ENCODE peak calls at places on chromosomes 1 and 21, in seven cellular contexts. One of them, this sample, is unnamed.

GRCh38 chr1:68442822-68443556 is 6.8 kb downstream of the RPE65 start:
- DNase-seq in fibroblast of lung: peak; percentile 68
- DNase-seq in PC-3: peak; percentile 94
- DNase-seq in OCI-LY7: peak; percentile 32
- DNase-seq in PC-9: peak; percentile 25
- DNase-seq in IMR-90: peak; percentile 82
- DNase-seq in MM.1S: peak; percentile 80
- DNase-seq in this sample: peak; percentile 80

GRCh38 chr1:220458936-220459335 is 69.0 kb upstream of the MARK1 start:
- DNase-seq in fibroblast of lung: no peak
- DNase-seq in PC-3: no peak
- DNase-seq in OCI-LY7: no peak
- DNase-seq in PC-9: no peak
- DNase-seq in IMR-90: no peak
- DNase-seq in MM.1S: no peak
- DNase-seq in this sample: no peak

GRCh38 chr1:28865997-28866650 is 48.2 kb upstream of the EPB41 start:
- DNase-seq in fibroblast of lung: no peak
- DNase-seq in PC-3: peak; percentile 47
- DNase-seq in OCI-LY7: no peak
- DNase-seq in PC-9: no peak
- DNase-seq in IMR-90: no peak
- DNase-seq in MM.1S: no peak
- DNase-seq in this sample: no peak

GRCh38 chr1:203172184-203173115 is 3.2 kb downstream of the MYBPH start:
- DNase-seq in fibroblast of lung: peak; percentile 28
- DNase-seq in PC-3: peak; percentile 81
- DNase-seq in OCI-LY7: peak; percentile 59
- DNase-seq in PC-9: peak; percentile 74
- DNase-seq in IMR-90: peak; percentile 32
- DNase-seq in MM.1S: peak; percentile 61
- DNase-seq in this sample: peak; percentile 86

GRCh38 chr1:54774820-54775498 is 10.6 kb upstream of the PARS2 start:
- DNase-seq in fibroblast of lung: peak; percentile 15
- DNase-seq in PC-3: peak; percentile 16
- DNase-seq in OCI-LY7: peak; percentile 60
- DNase-seq in PC-9: no peak
- DNase-seq in IMR-90: peak; percentile 25
- DNase-seq in MM.1S: peak; percentile 34
- DNase-seq in this sample: no peak

GRCh38 chr1:211352985-211353515 is 26.4 kb downstream of the TRAF5 start:
- DNase-seq in fibroblast of lung: no peak
- DNase-seq in PC-3: peak; percentile 63
- DNase-seq in OCI-LY7: peak; percentile 72
- DNase-seq in PC-9: peak; percentile 30
- DNase-seq in IMR-90: no peak
- DNase-seq in MM.1S: peak; percentile 75
- DNase-seq in this sample: peak; percentile 70

GRCh38 chr1:234955107-234955731 is 173.4 kb downstream of the TOMM20 start:
- DNase-seq in fibroblast of lung: peak; percentile 84
- DNase-seq in PC-3: no peak
- DNase-seq in OCI-LY7: peak; percentile 44
- DNase-seq in PC-9: no peak
- DNase-seq in IMR-90: peak; percentile 59
- DNase-seq in MM.1S: no peak
- DNase-seq in this sample: no peak

GRCh38 chr1:215405211-215405610 is 161.9 kb upstream of the KCTD3 start:
- DNase-seq in fibroblast of lung: peak; percentile 40
- DNase-seq in PC-3: peak; percentile 32
- DNase-seq in OCI-LY7: no peak
- DNase-seq in PC-9: no peak
- DNase-seq in IMR-90: peak; percentile 59
- DNase-seq in MM.1S: no peak
- DNase-seq in this sample: no peak

GRCh38 chr1:234848972-234849641 is 239.1 kb upstream of the IRF2BP2 start:
- DNase-seq in fibroblast of lung: peak; percentile 20
- DNase-seq in PC-3: peak; percentile 83
- DNase-seq in OCI-LY7: no peak
- DNase-seq in PC-9: no peak
- DNase-seq in IMR-90: peak; percentile 86
- DNase-seq in MM.1S: no peak
- DNase-seq in this sample: no peak

GRCh38 chr1:92817986-92818764 is 13.7 kb upstream of the RPL5 start:
- DNase-seq in fibroblast of lung: peak; percentile 62
- DNase-seq in PC-3: peak; percentile 59
- DNase-seq in OCI-LY7: peak; percentile 53
- DNase-seq in PC-9: no peak
- DNase-seq in IMR-90: no peak
- DNase-seq in MM.1S: peak; percentile 16
- DNase-seq in this sample: peak; percentile 60

GRCh38 chr1:31182352-31182751 is 57.3 kb downstream of the NKAIN1 start:
- DNase-seq in fibroblast of lung: peak; percentile 95
- DNase-seq in PC-3: peak; percentile 94
- DNase-seq in OCI-LY7: peak; percentile 45
- DNase-seq in PC-9: peak; percentile 77
- DNase-seq in IMR-90: peak; percentile 97
- DNase-seq in MM.1S: peak; percentile 48
- DNase-seq in this sample: peak; percentile 73

GRCh38 chr1:176745945-176746344 is 283.0 kb downstream of the PAPPA2 start:
- DNase-seq in fibroblast of lung: no peak
- DNase-seq in PC-3: peak; percentile 28
- DNase-seq in OCI-LY7: no peak
- DNase-seq in PC-9: no peak
- DNase-seq in IMR-90: no peak
- DNase-seq in MM.1S: no peak
- DNase-seq in this sample: peak; percentile 52

GRCh38 chr1:227901906-227902640 is 45.7 kb downstream of the WNT9A start:
- DNase-seq in fibroblast of lung: no peak
- DNase-seq in PC-3: peak; percentile 55
- DNase-seq in OCI-LY7: no peak
- DNase-seq in PC-9: no peak
- DNase-seq in IMR-90: peak; percentile 11
- DNase-seq in MM.1S: no peak
- DNase-seq in this sample: no peak

GRCh38 chr1:202154148-202154765 is 6.1 kb downstream of the PTPN7 start:
- DNase-seq in fibroblast of lung: no peak
- DNase-seq in PC-3: no peak
- DNase-seq in OCI-LY7: no peak
- DNase-seq in PC-9: no peak
- DNase-seq in IMR-90: no peak
- DNase-seq in MM.1S: no peak
- DNase-seq in this sample: no peak

GRCh38 chr1:200062143-200062542 is 34.6 kb downstream of the NR5A2 start:
- DNase-seq in fibroblast of lung: no peak
- DNase-seq in PC-3: no peak
- DNase-seq in OCI-LY7: no peak
- DNase-seq in PC-9: no peak
- DNase-seq in IMR-90: no peak
- DNase-seq in MM.1S: no peak
- DNase-seq in this sample: no peak

GRCh38 chr1:110084226-110085078 is 14.0 kb upstream of the ALX3 start:
- DNase-seq in fibroblast of lung: peak; percentile 43
- DNase-seq in PC-3: no peak
- DNase-seq in OCI-LY7: no peak
- DNase-seq in PC-9: peak; percentile 34
- DNase-seq in IMR-90: peak; percentile 54
- DNase-seq in MM.1S: peak; percentile 28
- DNase-seq in this sample: peak; percentile 59

GRCh38 chr1:192793983-192794767 is 14.7 kb upstream of the RGS2 start:
- DNase-seq in fibroblast of lung: no peak
- DNase-seq in PC-3: no peak
- DNase-seq in OCI-LY7: no peak
- DNase-seq in PC-9: no peak
- DNase-seq in IMR-90: peak; percentile 51
- DNase-seq in MM.1S: no peak
- DNase-seq in this sample: no peak

DNA sequence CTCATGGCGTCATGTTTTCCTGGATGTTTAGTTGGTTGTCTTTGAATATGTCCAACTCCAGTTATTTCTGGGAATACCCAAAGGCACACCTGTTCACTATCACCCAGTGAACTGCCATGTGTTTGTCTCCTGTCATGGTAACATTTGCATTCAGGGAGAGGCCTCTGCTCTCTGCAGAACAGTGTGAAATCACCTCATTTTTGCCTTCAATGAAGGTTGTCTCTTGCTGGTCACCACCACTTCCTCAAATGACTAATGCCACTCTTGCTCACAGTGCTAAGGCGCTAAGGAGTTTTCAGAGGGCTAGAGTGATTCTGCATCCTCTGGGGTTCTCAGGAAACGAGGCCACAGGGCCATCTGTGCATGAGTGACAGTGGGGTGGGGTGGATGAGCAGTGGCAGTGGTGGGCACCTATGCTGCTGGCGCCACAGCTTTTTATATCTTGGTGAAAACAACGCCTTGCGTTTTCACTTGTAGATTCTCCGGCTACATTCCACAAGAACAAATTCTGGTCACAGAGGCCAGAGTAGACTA is 60.0 kb upstream of the ATP5PO start:
- DNase-seq in fibroblast of lung: no peak
- DNase-seq in PC-3: peak; percentile 79
- DNase-seq in OCI-LY7: peak; percentile 69
- DNase-seq in PC-9: peak; percentile 26
- DNase-seq in IMR-90: peak; percentile 43
- DNase-seq in MM.1S: no peak
- DNase-seq in this sample: peak; percentile 46
- H2AFZ ChIP-seq in fibroblast of lung: peak overlapping the region; percentile 58
- H2AFZ ChIP-seq in PC-3: peak overlapping the region; percentile 14
- H2AFZ ChIP-seq in OCI-LY7: peak overlapping the region; percentile 82
- H2AFZ ChIP-seq in PC-9: no peak overlapping the region
- H2AFZ ChIP-seq in IMR-90: peak overlapping the region; percentile 74
- H2AFZ ChIP-seq in MM.1S: no peak overlapping the region
- H2AFZ ChIP-seq in this sample: no peak overlapping the region

DNA sequence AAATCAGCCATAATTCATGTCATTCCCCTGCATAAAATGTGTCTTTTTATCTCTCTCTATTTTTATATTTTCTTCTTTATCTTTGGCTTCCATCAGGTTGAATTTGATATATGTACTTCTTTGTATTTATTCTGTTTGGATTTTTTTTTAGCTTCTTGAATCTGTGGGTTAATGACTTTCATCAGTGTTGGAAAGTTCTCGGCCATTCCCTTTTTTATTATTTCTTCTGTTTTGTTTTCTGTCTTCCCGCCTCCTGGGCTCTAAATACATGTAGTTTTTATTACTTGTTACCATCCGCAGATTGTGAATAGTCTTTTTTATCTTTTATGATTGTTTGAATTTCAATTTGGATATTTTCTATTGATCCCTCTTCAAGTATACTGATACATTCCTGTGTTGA is 637.5 kb downstream of the NPHP4 start:
- DNase-seq in fibroblast of lung: no peak
- DNase-seq in PC-3: no peak
- DNase-seq in OCI-LY7: no peak
- DNase-seq in PC-9: no peak
- DNase-seq in IMR-90: no peak
- DNase-seq in MM.1S: no peak
- DNase-seq in this sample: no peak
- H3K9me3 ChIP-seq in fibroblast of lung: no peaks in the 10 kb centered on the region
- H3K9me3 ChIP-seq in PC-3: peaks cover 40% of the 10 kb centered on the region
- H3K9me3 ChIP-seq in OCI-LY7: no peaks in the 10 kb centered on the region
- H3K9me3 ChIP-seq in PC-9: no peaks in the 10 kb centered on the region
- H3K9me3 ChIP-seq in IMR-90: peaks cover 23% of the 10 kb centered on the region
- H3K9me3 ChIP-seq in MM.1S: no peaks in the 10 kb centered on the region
- H3K9me3 ChIP-seq in this sample: peaks cover 1% of the 10 kb centered on the region

GRCh38 chr1:23978825-23979224 is 1.3 kb downstream of the SRSF10 start:
- DNase-seq in fibroblast of lung: no peak
- DNase-seq in PC-3: no peak
- DNase-seq in OCI-LY7: no peak
- DNase-seq in PC-9: no peak
- DNase-seq in IMR-90: no peak
- DNase-seq in MM.1S: no peak
- DNase-seq in this sample: no peak

GRCh38 chr1:23979387-23980005 is 631 bp downstream of the SRSF10 start:
- DNase-seq in fibroblast of lung: no peak
- DNase-seq in PC-3: no peak
- DNase-seq in OCI-LY7: no peak
- DNase-seq in PC-9: no peak
- DNase-seq in IMR-90: no peak
- DNase-seq in MM.1S: no peak
- DNase-seq in this sample: no peak

GRCh38 chr1:23980725-23981063 is 567 bp upstream of the SRSF10 start:
- DNase-seq in fibroblast of lung: peak; percentile 82
- DNase-seq in PC-3: peak; percentile 55
- DNase-seq in OCI-LY7: peak; percentile 82
- DNase-seq in PC-9: peak; percentile 81
- DNase-seq in IMR-90: peak; percentile 64
- DNase-seq in MM.1S: no peak
- DNase-seq in this sample: peak; percentile 28

GRCh38 chr1:23977854-23978191 is 2.3 kb downstream of the SRSF10 start:
- DNase-seq in fibroblast of lung: no peak
- DNase-seq in PC-3: peak; percentile 31
- DNase-seq in OCI-LY7: no peak
- DNase-seq in PC-9: no peak
- DNase-seq in IMR-90: no peak
- DNase-seq in MM.1S: no peak
- DNase-seq in this sample: no peak

DNA sequence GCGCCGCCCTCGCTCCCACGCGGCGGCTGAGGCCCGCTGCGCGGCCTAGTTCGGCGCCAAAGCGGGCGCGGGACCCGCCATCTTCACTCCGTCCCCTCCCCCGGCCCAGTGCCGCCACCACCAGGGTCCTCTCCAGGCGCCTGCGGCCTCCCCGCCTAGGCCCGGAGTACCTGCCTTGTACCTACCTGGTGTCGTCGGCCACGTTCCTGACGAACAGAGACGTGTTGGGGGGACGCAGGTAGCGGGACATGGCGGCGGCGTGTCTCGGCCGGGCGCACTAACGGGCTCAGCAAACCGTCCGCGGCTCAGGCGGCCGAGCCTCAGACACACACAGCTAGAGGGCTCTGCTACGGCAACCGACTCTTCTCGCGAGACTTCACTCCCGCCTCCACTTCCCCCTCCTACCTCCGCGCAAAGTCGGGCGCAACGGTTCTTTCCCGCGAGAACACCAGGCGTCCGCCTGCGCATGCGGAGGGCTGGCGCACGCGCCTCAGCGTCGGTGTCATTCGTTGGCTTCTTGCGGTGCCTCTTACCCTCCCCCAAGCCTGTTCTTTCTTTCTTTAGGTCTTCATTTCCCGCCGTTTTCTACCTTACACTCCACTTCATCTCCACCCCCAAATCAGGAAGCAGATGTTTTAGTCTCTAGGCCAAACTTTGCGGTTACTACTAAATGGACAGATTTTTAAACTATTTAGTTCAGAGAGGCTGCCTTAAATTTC is at the start of gene SRSF10:
- DNase-seq in fibroblast of lung: peak; percentile 99
- DNase-seq in PC-3: peak; percentile 99
- DNase-seq in OCI-LY7: peak; percentile 100
- DNase-seq in PC-9: peak; percentile 96
- DNase-seq in IMR-90: peak; percentile 99
- DNase-seq in MM.1S: peak; percentile 99
- DNase-seq in this sample: peak; percentile 98
- H2AFZ ChIP-seq in fibroblast of lung: peak within 1 kb of the TSS; percentile 90
- H2AFZ ChIP-seq in PC-3: peak within 1 kb of the TSS; percentile 81
- H2AFZ ChIP-seq in OCI-LY7: peak within 1 kb of the TSS; percentile 73
- H2AFZ ChIP-seq in PC-9: peak within 1 kb of the TSS; percentile 89
- H2AFZ ChIP-seq in IMR-90: peak within 1 kb of the TSS; percentile 96
- H2AFZ ChIP-seq in MM.1S: peak within 1 kb of the TSS; percentile 94
- H2AFZ ChIP-seq in this sample: peak within 1 kb of the TSS; percentile 93

DNA sequence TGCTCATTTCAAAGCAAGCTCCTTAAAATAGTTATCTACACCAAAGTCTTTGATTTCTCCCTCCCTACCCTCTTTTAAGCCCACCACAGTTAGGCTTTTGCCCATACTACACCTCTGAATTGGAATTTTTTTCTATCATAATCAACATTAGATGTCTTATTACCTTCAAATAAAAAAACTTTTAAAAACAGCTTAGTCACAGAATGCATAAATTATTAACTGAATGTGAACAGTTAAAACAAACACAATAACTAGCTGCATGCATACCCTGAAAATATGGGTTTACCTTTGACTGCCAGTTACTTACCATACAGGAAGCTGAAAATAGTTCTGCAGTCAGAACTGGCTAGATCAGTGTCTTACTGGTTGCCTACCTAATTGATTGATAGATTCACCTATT is 210.9 kb downstream of the TGFB2 start:
- DNase-seq in fibroblast of lung: no peak
- DNase-seq in PC-3: no peak
- DNase-seq in OCI-LY7: no peak
- DNase-seq in PC-9: no peak
- DNase-seq in IMR-90: no peak
- DNase-seq in MM.1S: no peak
- DNase-seq in this sample: no peak
- H3K9me3 ChIP-seq in fibroblast of lung: no peaks in the 10 kb centered on the region
- H3K9me3 ChIP-seq in PC-3: no peaks in the 10 kb centered on the region
- H3K9me3 ChIP-seq in OCI-LY7: no peaks in the 10 kb centered on the region
- H3K9me3 ChIP-seq in PC-9: no peaks in the 10 kb centered on the region
- H3K9me3 ChIP-seq in IMR-90: no peaks in the 10 kb centered on the region
- H3K9me3 ChIP-seq in MM.1S: no peaks in the 10 kb centered on the region
- H3K9me3 ChIP-seq in this sample: no peaks in the 10 kb centered on the region

This sample was measured in trophoblast cell.